ENCODE peak calls at places on chromosomes 1 and 21, in four cellular contexts. One of them, this sample, is unnamed.

GRCh38 chr1:155957411-155957915 is 16.0 kb downstream of the RXFP4 start:
- DNase-seq in breast epithelium: no peak
- DNase-seq in cardiac fibroblast: no peak
- DNase-seq in upper lobe of right lung: no peak
- DNase-seq in this sample: no peak

GRCh38 chr1:170247751-170248521 is 102.2 kb downstream of the NTMT2 start:
- DNase-seq in breast epithelium: no peak
- DNase-seq in cardiac fibroblast: no peak
- DNase-seq in upper lobe of right lung: no peak
- DNase-seq in this sample: peak; percentile 22

GRCh38 chr1:1777950-1778826 is at the start of gene NADK:
- DNase-seq in breast epithelium: no peak
- DNase-seq in cardiac fibroblast: peak; percentile 63
- DNase-seq in upper lobe of right lung: peak; percentile 90
- DNase-seq in this sample: no peak

GRCh38 chr1:246602194-246602593 is 35.9 kb downstream of the CNST start:
- DNase-seq in breast epithelium: no peak
- DNase-seq in cardiac fibroblast: no peak
- DNase-seq in upper lobe of right lung: no peak
- DNase-seq in this sample: peak; percentile 30

GRCh38 chr1:207026177-207026576 is 6.4 kb downstream of the C1orf116 start:
- DNase-seq in breast epithelium: no peak
- DNase-seq in cardiac fibroblast: peak; percentile 46
- DNase-seq in upper lobe of right lung: no peak
- DNase-seq in this sample: no peak

GRCh38 chr1:45381243-45381642 is 41.0 kb upstream of the MUTYH start:
- DNase-seq in breast epithelium: no peak
- DNase-seq in cardiac fibroblast: peak; percentile 21
- DNase-seq in upper lobe of right lung: no peak
- DNase-seq in this sample: no peak

GRCh38 chr1:205538211-205538840 is 33.9 kb downstream of the CDK18 start:
- DNase-seq in breast epithelium: no peak
- DNase-seq in cardiac fibroblast: peak; percentile 43
- DNase-seq in upper lobe of right lung: no peak
- DNase-seq in this sample: no peak

GRCh38 chr1:34681481-34682451 is 73.1 kb upstream of the GJB5 start:
- DNase-seq in breast epithelium: no peak
- DNase-seq in cardiac fibroblast: peak; percentile 45
- DNase-seq in upper lobe of right lung: no peak
- DNase-seq in this sample: peak; percentile 25

GRCh38 chr1:161068306-161069200 is 1.1 kb downstream of the ARHGAP30 start:
- DNase-seq in breast epithelium: no peak
- DNase-seq in cardiac fibroblast: no peak
- DNase-seq in upper lobe of right lung: peak; percentile 82
- DNase-seq in this sample: no peak

GRCh38 chr1:82445827-82446226 is 645.1 kb downstream of the ADGRL2 start:
- DNase-seq in breast epithelium: no peak
- DNase-seq in cardiac fibroblast: peak; percentile 7
- DNase-seq in upper lobe of right lung: no peak
- DNase-seq in this sample: no peak

GRCh38 chr1:241600496-241600901 is 39.7 kb downstream of the CHML start:
- DNase-seq in breast epithelium: no peak
- DNase-seq in cardiac fibroblast: no peak
- DNase-seq in upper lobe of right lung: no peak
- DNase-seq in this sample: peak; percentile 50

GRCh38 chr1:156236164-156236563 is 5.8 kb upstream of the BGLAP start:
- DNase-seq in breast epithelium: no peak
- DNase-seq in cardiac fibroblast: no peak
- DNase-seq in upper lobe of right lung: no peak
- DNase-seq in this sample: no peak

GRCh38 chr1:4653796-4654715 is at the start of gene AJAP1:
- DNase-seq in breast epithelium: no peak
- DNase-seq in cardiac fibroblast: no peak
- DNase-seq in upper lobe of right lung: peak; percentile 60
- DNase-seq in this sample: no peak

GRCh38 chr1:115725600-115725999 is 42.9 kb downstream of the CASQ2 start:
- DNase-seq in breast epithelium: no peak
- DNase-seq in cardiac fibroblast: peak; percentile 40
- DNase-seq in upper lobe of right lung: no peak
- DNase-seq in this sample: no peak

GRCh38 chr21:39087238-39087975 is 95.8 kb downstream of the PSMG1 start:
- DNase-seq in breast epithelium: no peak
- DNase-seq in cardiac fibroblast: no peak
- DNase-seq in upper lobe of right lung: no peak
- DNase-seq in this sample: peak; percentile 37

GRCh38 chr1:9151326-9151860 is 22.5 kb upstream of the GPR157 start:
- DNase-seq in breast epithelium: no peak
- DNase-seq in cardiac fibroblast: peak; percentile 63
- DNase-seq in upper lobe of right lung: peak; percentile 77
- DNase-seq in this sample: peak; percentile 37

GRCh38 chr1:41804176-41804575 is 114.5 kb downstream of the HIVEP3 start:
- DNase-seq in breast epithelium: no peak
- DNase-seq in cardiac fibroblast: no peak
- DNase-seq in upper lobe of right lung: no peak
- DNase-seq in this sample: no peak

GRCh38 chr1:184289825-184290550 is 96.8 kb upstream of the C1orf21 start:
- DNase-seq in breast epithelium: no peak
- DNase-seq in cardiac fibroblast: no peak
- DNase-seq in upper lobe of right lung: no peak
- DNase-seq in this sample: no peak

GRCh38 chr1:145960468-145961108 is 2.8 kb upstream of the LIX1L start:
- DNase-seq in breast epithelium: peak; percentile 69
- DNase-seq in cardiac fibroblast: peak; percentile 76
- DNase-seq in upper lobe of right lung: peak; percentile 88
- DNase-seq in this sample: peak; percentile 58

GRCh38 chr1:237938553-237938952 is 47.8 kb upstream of the ZP4 start:
- DNase-seq in breast epithelium: no peak
- DNase-seq in cardiac fibroblast: no peak
- DNase-seq in upper lobe of right lung: no peak
- DNase-seq in this sample: no peak

GRCh38 chr1:207868252-207868768 is 42.6 kb downstream of the CD34 start:
- DNase-seq in breast epithelium: peak; percentile 82
- DNase-seq in cardiac fibroblast: peak; percentile 51
- DNase-seq in upper lobe of right lung: peak; percentile 86
- DNase-seq in this sample: no peak

GRCh38 chr1:95386371-95386770 is 152.4 kb downstream of the RWDD3 start:
- DNase-seq in breast epithelium: no peak
- DNase-seq in cardiac fibroblast: no peak
- DNase-seq in upper lobe of right lung: no peak
- DNase-seq in this sample: no peak

GRCh38 chr1:19043579-19044443 is 87.3 kb upstream of the IFFO2 start:
- DNase-seq in breast epithelium: peak; percentile 25
- DNase-seq in cardiac fibroblast: no peak
- DNase-seq in upper lobe of right lung: peak; percentile 49
- DNase-seq in this sample: no peak
- TF ChIP-seq CTCF in breast epithelium: no peak
- TF ChIP-seq CTCF in cardiac fibroblast: no peak
- TF ChIP-seq CTCF in upper lobe of right lung: no peak
- TF ChIP-seq CTCF in this sample: no peak

GRCh38 chr1:185998391-185998790 is 264.2 kb downstream of the HMCN1 start:
- DNase-seq in breast epithelium: no peak
- DNase-seq in cardiac fibroblast: no peak
- DNase-seq in upper lobe of right lung: no peak
- DNase-seq in this sample: no peak
- H3K4me3 ChIP-seq in breast epithelium: no peak overlapping the region
- H3K4me3 ChIP-seq in cardiac fibroblast: no peak overlapping the region
- H3K4me3 ChIP-seq in upper lobe of right lung: no peak overlapping the region
- H3K4me3 ChIP-seq in this sample: no peak overlapping the region

GRCh38 chr1:183021405-183022201 is 1.6 kb upstream of the LAMC1 start:
- DNase-seq in breast epithelium: no peak
- DNase-seq in cardiac fibroblast: no peak
- DNase-seq in upper lobe of right lung: no peak
- DNase-seq in this sample: no peak

GRCh38 chr1:183023146-183023600 is at the start of gene LAMC1:
- DNase-seq in breast epithelium: peak; percentile 63
- DNase-seq in cardiac fibroblast: peak; percentile 97
- DNase-seq in upper lobe of right lung: peak; percentile 87
- DNase-seq in this sample: peak; percentile 87

GRCh38 chr1:183022202-183023145 is 746 bp upstream of the LAMC1 start:
- DNase-seq in breast epithelium: peak; percentile 82
- DNase-seq in cardiac fibroblast: peak; percentile 99
- DNase-seq in upper lobe of right lung: peak; percentile 85
- DNase-seq in this sample: peak; percentile 98

GRCh38 chr1:183019126-183019740 is 4.0 kb upstream of the LAMC1 start:
- DNase-seq in breast epithelium: no peak
- DNase-seq in cardiac fibroblast: no peak
- DNase-seq in upper lobe of right lung: no peak
- DNase-seq in this sample: no peak

GRCh38 chr1:183019860-183020259 is 3.4 kb upstream of the LAMC1 start:
- DNase-seq in breast epithelium: no peak
- DNase-seq in cardiac fibroblast: peak; percentile 71
- DNase-seq in upper lobe of right lung: no peak
- DNase-seq in this sample: peak; percentile 71
- TF ChIP-seq CTCF in breast epithelium: no peak
- TF ChIP-seq CTCF in cardiac fibroblast: peak; percentile 31
- TF ChIP-seq CTCF in upper lobe of right lung: no peak
- TF ChIP-seq CTCF in this sample: peak; percentile 35

GRCh38 chr1:233859446-233859845 is 45.0 kb upstream of the SLC35F3 start:
- DNase-seq in breast epithelium: no peak
- DNase-seq in cardiac fibroblast: no peak
- DNase-seq in upper lobe of right lung: no peak
- DNase-seq in this sample: no peak
- H3K4me3 ChIP-seq in breast epithelium: no peak overlapping the region
- H3K4me3 ChIP-seq in cardiac fibroblast: no peak overlapping the region
- H3K4me3 ChIP-seq in upper lobe of right lung: no peak overlapping the region
- H3K4me3 ChIP-seq in this sample: no peak overlapping the region

This sample was measured in astrocyte of the spinal cord.